ENCODE peak calls at places on chromosomes 2 and 18, in seven cellular contexts. S is OCI-LY7, U is endothelial cell of umbilical vein, D is foreskin fibroblast, Q is mammary epithelial cell, O is breast epithelium, A is fibroblast of lung. X is an unnamed sample.

GRCh38 chr18:24015897-24016631 is 1.5 kb downstream of the TTC39C start:
- DNase-seq in S (no peak), U (no peak), D (no peak), Q (no peak), O (no peak), A (no peak), X (no peak)

GRCh38 chr2:69385443-69386151 is 1.4 kb downstream of the GFPT1 start:
- DNase-seq in S (peak), U (peak), D (no peak), Q (peak), O (no peak), A (no peak), X (no peak)

GRCh38 chr18:49886891-49887764 is 73.8 kb upstream of the ACAA2 start:
- DNase-seq in S (no peak), U (no peak), D (no peak), Q (peak), O (no peak), A (no peak), X (peak)

GRCh38 chr18:23862071-23862470 is 152.5 kb upstream of the TTC39C start:
- DNase-seq in S (no peak), U (peak), D (peak), Q (peak), O (no peak), A (peak), X (no peak)

GRCh38 chr2:172480301-172481218 is 53.2 kb downstream of the ITGA6 start:
- DNase-seq in S (no peak), U (peak), D (peak), Q (no peak), O (no peak), A (peak), X (peak)

GRCh38 chr18:62396381-62396780 is 71.3 kb downstream of the TNFRSF11A start:
- DNase-seq in S (no peak), U (no peak), D (no peak), Q (peak), O (no peak), A (no peak), X (peak)

GRCh38 chr2:74515271-74516069 is 1.2 kb downstream of the TLX2 start:
- DNase-seq in S (no peak), U (no peak), D (no peak), Q (no peak), O (no peak), A (no peak), X (no peak)

GRCh38 chr2:18795881-18796280 is 206.5 kb upstream of the NT5C1B start:
- DNase-seq in S (no peak), U (no peak), D (peak), Q (no peak), O (no peak), A (peak), X (no peak)

GRCh38 chr2:49207204-49207603 is 52.9 kb upstream of the FSHR start:
- DNase-seq in S (no peak), U (no peak), D (no peak), Q (no peak), O (no peak), A (no peak), X (no peak)

GRCh38 chr2:216034065-216034464 is 20.7 kb upstream of the MREG start:
- DNase-seq in S (peak), U (peak), D (peak), Q (peak), O (peak), A (peak), X (peak)

GRCh38 chr2:10579441-10580169 is 110.2 kb downstream of the NOL10 start:
- DNase-seq in S (no peak), U (no peak), D (no peak), Q (peak), O (no peak), A (no peak), X (no peak)

GRCh38 chr2:71816815-71817214 is 330.8 kb downstream of the CYP26B1 start:
- DNase-seq in S (no peak), U (no peak), D (no peak), Q (no peak), O (no peak), A (no peak), X (no peak)

GRCh38 chr2:26568076-26568890 is 72.9 kb downstream of the CIB4 start:
- DNase-seq in S (no peak), U (no peak), D (no peak), Q (no peak), O (no peak), A (no peak), X (no peak)

GRCh38 chr18:24669502-24669901 is 209.1 kb downstream of the HRH4 start:
- DNase-seq in S (no peak), U (no peak), D (no peak), Q (no peak), O (no peak), A (no peak), X (no peak)

GRCh38 chr2:150484461-150484931 is 3.0 kb downstream of the RND3 start:
- DNase-seq in S (no peak), U (peak), D (no peak), Q (peak), O (no peak), A (no peak), X (no peak)

GRCh38 chr18:76377359-76377756 is 117.7 kb downstream of the ZNF516 start:
- DNase-seq in S (no peak), U (no peak), D (no peak), Q (no peak), O (no peak), A (no peak), X (no peak)

GRCh38 chr2:46460991-46461715 is 18.2 kb upstream of the TMEM247 start:
- DNase-seq in S (peak), U (peak), D (peak), Q (peak), O (peak), A (peak), X (peak)
- TF ChIP-seq CTCF in S (peak), U (peak), D (peak), Q (peak), O (peak), A (peak), X (peak)

GRCh38 chr2:20634430-20635095 is 16.3 kb downstream of the HS1BP3 start:
- DNase-seq in S (no peak), U (no peak), D (peak), Q (peak), O (peak), A (peak), X (no peak)

GRCh38 chr2:20633001-20633400 is 17.9 kb downstream of the HS1BP3 start:
- DNase-seq in S (no peak), U (no peak), D (no peak), Q (no peak), O (no peak), A (no peak), X (no peak)

GRCh38 chr2:20635096-20635475 is 15.8 kb downstream of the HS1BP3 start:
- DNase-seq in S (no peak), U (peak), D (no peak), Q (no peak), O (no peak), A (no peak), X (no peak)

GRCh38 chr2:20632446-20632990 is 18.4 kb downstream of the HS1BP3 start:
- DNase-seq in S (peak), U (no peak), D (no peak), Q (peak), O (no peak), A (no peak), X (no peak)

GRCh38 chr2:20633794-20634259 is 17.1 kb downstream of the HS1BP3 start:
- DNase-seq in S (no peak), U (peak), D (no peak), Q (peak), O (peak), A (no peak), X (no peak)
- TF ChIP-seq CTCF in S (no peak), U (no peak), D (no peak), Q (no peak), O (peak), A (no peak), X (no peak)

DNA sequence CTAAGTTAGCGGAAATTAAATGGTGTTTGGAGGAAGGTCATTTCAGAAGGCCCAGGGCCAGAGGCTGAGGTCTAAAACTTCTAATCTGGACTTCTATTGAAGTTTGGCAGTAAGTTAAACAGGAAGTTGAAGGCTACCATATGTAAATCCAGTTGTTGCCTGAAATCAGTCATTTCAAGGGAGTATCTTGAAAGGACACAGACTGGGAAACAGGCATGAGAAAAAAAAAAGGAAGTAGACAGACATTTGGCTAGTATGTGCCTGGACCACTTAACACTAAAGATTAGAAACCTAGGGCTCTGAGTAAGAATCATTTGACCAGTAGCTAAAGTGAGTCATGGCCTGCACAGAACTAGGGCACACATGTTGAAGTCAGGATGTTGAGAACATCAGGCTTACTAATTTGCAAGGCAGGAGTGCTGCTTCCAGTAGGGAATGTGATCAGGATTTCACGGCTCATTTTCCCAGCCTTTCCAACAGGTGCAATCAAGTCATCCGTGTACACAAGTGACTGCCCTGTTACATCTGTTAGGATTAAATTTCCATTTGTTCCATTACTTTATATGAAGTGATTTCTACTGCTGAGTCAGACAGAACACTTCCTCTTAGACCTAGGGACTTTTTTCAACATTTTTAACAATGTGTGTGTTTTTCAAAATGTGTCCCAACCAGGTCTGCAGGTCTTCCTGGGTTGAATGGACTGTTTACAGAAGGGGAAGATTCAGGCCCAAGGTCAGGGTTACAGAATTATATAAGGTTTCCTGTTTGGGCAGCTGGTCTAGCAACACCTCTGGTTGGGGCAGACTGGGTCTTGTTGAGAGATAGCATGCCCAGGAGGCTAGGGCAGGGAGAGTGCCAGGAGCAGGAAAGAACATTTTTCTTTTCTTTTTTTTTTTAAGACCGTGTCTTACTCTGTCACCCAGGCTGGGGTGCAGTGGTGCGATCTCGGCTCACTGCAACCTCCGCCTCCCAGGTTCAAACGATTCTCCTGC is 145.6 kb downstream of the TGIF1 start:
- DNase-seq in S (peak), U (peak), D (peak), Q (peak), O (no peak), A (peak), X (peak)
- TF ChIP-seq CTCF in S (no peak), U (no peak), D (no peak), Q (no peak), O (no peak), A (no peak), X (no peak)

DNA sequence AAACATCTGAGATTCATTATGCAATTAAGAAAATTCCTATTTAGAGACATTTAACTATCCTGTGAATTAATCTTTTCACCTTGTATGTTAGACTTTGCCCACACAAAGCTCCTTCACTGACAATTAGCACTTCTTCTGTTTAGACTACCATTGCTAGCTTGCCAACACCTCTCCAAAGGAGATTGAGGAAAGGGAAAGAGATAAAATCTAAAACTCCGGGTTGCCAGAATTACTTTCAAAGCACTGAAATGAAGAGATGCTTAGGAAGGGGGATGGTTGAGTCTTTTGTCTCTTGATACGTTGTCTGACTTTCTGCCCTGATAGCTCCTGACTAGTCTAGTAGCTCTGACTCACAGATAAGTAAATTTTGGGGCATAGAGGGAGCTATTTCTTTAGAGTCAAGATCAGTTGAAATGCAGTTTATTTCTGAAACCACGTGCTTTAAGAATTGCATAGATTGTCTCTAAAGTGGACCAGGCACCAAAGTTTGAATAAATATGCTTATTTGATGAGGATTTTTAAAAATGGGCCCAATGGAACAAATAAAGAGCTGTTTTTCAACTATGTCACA is 74.1 kb upstream of the DSEL start:
- DNase-seq in S (no peak), U (peak), D (peak), Q (peak), O (no peak), A (peak), X (no peak)
- TF ChIP-seq CTCF in S (no peak), U (no peak), D (peak), Q (peak), O (no peak), A (peak), X (no peak)

GRCh38 chr2:212030709-212031108 is 507.9 kb downstream of the ERBB4 start:
- DNase-seq in S (no peak), U (no peak), D (no peak), Q (no peak), O (no peak), A (no peak), X (no peak)

GRCh38 chr2:212034841-212035585 is 503.6 kb downstream of the ERBB4 start:
- DNase-seq in S (no peak), U (peak), D (no peak), Q (no peak), O (no peak), A (peak), X (no peak)

GRCh38 chr2:212032032-212032431 is 506.6 kb downstream of the ERBB4 start:
- DNase-seq in S (no peak), U (peak), D (peak), Q (peak), O (no peak), A (peak), X (no peak)

GRCh38 chr2:212033888-212034287 is 504.7 kb downstream of the ERBB4 start:
- DNase-seq in S (no peak), U (peak), D (no peak), Q (no peak), O (no peak), A (no peak), X (no peak)

GRCh38 chr2:212032536-212033219 is 505.9 kb downstream of the ERBB4 start:
- DNase-seq in S (no peak), U (peak), D (no peak), Q (peak), O (no peak), A (peak), X (no peak)
- TF ChIP-seq CTCF in S (no peak), U (no peak), D (no peak), Q (no peak), O (no peak), A (no peak), X (no peak)

GRCh38 chr2:99821572-99822369 is 320.6 kb downstream of the AFF3 start:
- DNase-seq in S (no peak), U (peak), D (peak), Q (peak), O (no peak), A (peak), X (no peak)

GRCh38 chr2:99816908-99817307 is 325.5 kb downstream of the AFF3 start:
- DNase-seq in S (no peak), U (no peak), D (no peak), Q (no peak), O (no peak), A (no peak), X (no peak)

GRCh38 chr2:99819766-99820165 is 322.6 kb downstream of the AFF3 start:
- DNase-seq in S (no peak), U (peak), D (no peak), Q (no peak), O (no peak), A (no peak), X (no peak)

GRCh38 chr2:99821039-99821438 is 321.4 kb downstream of the AFF3 start:
- DNase-seq in S (peak), U (no peak), D (no peak), Q (no peak), O (no peak), A (no peak), X (no peak)

GRCh38 chr2:99818842-99819241 is 323.5 kb downstream of the AFF3 start:
- DNase-seq in S (peak), U (peak), D (no peak), Q (peak), O (no peak), A (no peak), X (no peak)
- TF ChIP-seq CTCF in S (peak), U (peak), D (no peak), Q (peak), O (no peak), A (peak), X (no peak)

GRCh38 chr2:207734264-207734635 is 22.8 kb downstream of the CCNYL1 start:
- DNase-seq in S (peak), U (peak), D (peak), Q (no peak), O (no peak), A (peak), X (no peak)
- TF ChIP-seq CTCF in S (peak), U (peak), D (peak), Q (peak), O (peak), A (peak), X (no peak)

GRCh38 chr2:159516241-159516758 is 100.0 kb downstream of the BAZ2B start:
- DNase-seq in S (peak), U (peak), D (no peak), Q (peak), O (no peak), A (peak), X (peak)
- TF ChIP-seq CTCF in S (peak), U (no peak), D (no peak), Q (peak), O (no peak), A (no peak), X (no peak)

DNA sequence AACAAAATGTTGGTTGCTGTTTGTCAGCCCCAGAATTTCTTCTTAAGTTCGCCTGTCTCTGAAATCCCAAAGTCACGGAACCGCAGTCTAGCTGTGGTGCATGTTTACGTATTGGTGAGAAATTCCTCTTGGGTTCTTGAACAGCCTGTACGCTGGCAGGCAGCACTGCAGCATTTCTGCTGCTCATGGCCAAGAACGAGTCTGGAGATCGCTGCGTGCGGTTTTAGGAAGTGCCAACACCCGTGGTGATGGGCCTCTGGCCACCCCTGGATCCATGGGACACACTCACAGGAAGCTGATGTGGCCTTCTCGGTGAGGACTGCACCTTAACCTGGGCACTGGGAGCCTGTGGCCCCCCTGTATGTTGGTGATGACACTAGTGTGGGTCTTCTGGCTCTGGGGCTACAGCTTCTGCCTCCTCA is 23.7 kb downstream of the ASB1 start:
- DNase-seq in S (no peak), U (no peak), D (no peak), Q (no peak), O (no peak), A (no peak), X (no peak)
- TF ChIP-seq CTCF in S (no peak), U (no peak), D (no peak), Q (no peak), O (no peak), A (no peak), X (no peak)

DNA sequence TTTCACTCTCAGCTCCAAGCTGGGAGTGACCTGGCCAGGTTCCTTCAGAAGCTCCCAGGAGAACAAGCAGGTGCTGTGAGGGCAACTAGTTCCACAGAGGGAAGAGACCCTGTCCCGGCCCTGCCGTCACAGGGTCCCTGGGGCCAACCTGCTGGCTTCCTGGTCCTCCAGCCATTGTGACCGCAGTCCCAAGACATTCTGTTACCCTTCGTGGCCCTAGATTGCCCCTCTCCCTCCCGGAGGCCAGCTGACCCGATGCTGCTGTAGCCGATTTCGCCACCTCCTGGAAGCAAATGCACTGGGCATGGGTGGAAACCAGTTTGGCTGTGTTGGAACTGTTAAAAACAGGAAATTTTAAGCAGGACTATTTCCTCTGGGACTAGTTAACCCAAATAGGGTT is 55.4 kb downstream of the EPAS1 start:
- DNase-seq in S (no peak), U (peak), D (no peak), Q (no peak), O (no peak), A (no peak), X (no peak)
- TF ChIP-seq CTCF in S (no peak), U (peak), D (no peak), Q (peak), O (no peak), A (no peak), X (no peak)

X was measured in activated CD8-positive, alpha-beta T cell treated with anti-CD3 and anti-CD28 coated beads for 36 hours.